ENCODE peak calls at places on chromosomes 6 and 20, in four cellular contexts. V, C, K and I are unnamed samples.

GRCh38 chr20:19260412-19261090 is 48.1 kb downstream of the SLC24A3 start:
- DNase-seq in K (no peak), C (no peak), V (peak), I (no peak)

GRCh38 chr20:33131949-33132822 is 35.8 kb upstream of the BPIFA2 start:
- DNase-seq in C (no peak), V (no peak), K (peak), I (no peak)

GRCh38 chr6:119200774-119201173 is 122.3 kb upstream of the FAM184A start:
- DNase-seq in V (no peak), C (no peak), K (no peak), I (no peak)

GRCh38 chr20:2429061-2429460 is 41.5 kb downstream of the SNRPB start:
- DNase-seq in V (no peak), K (no peak), C (no peak), I (no peak)

GRCh38 chr6:157273756-157274088 is 49.6 kb downstream of the TMEM242 start:
- DNase-seq in K (peak), C (no peak), V (peak), I (peak)

GRCh38 chr6:10271982-10272381 is 142.9 kb downstream of the TFAP2A start:
- DNase-seq in K (no peak), V (no peak), C (no peak), I (no peak)

GRCh38 chr6:160034346-160034930 is 65.6 kb downstream of the IGF2R start:
- DNase-seq in V (no peak), C (no peak), K (no peak), I (no peak)

GRCh38 chr20:3165473-3166337 is 6.0 kb upstream of the FASTKD5 start:
- DNase-seq in C (no peak), V (no peak), K (no peak), I (no peak)

GRCh38 chr6:70108230-70108629 is 194.7 kb downstream of the COL9A1 start:
- DNase-seq in C (peak), K (peak), V (peak), I (peak)

GRCh38 chr6:108442770-108443520 is 117.8 kb upstream of the FOXO3 start:
- DNase-seq in C (no peak), V (peak), K (peak), I (no peak)

GRCh38 chr20:17873410-17874270 is 95.0 kb downstream of the SNX5 start:
- DNase-seq in C (no peak), K (no peak), V (peak), I (no peak)

GRCh38 chr20:63121246-63121645 is 94.7 kb downstream of the YTHDF1 start:
- DNase-seq in V (no peak), K (no peak), C (no peak), I (no peak)

GRCh38 chr20:37880726-37881591 is 22.0 kb upstream of the VSTM2L start:
- DNase-seq in C (no peak), V (no peak), K (peak), I (peak)

GRCh38 chr6:111823831-111824607 is 49.2 kb downstream of the FYN start:
- DNase-seq in K (peak), V (peak), C (no peak), I (peak)

GRCh38 chr6:44007818-44008660 is 119.2 kb downstream of the MRPL14 start:
- DNase-seq in K (no peak), C (no peak), V (no peak), I (no peak)

GRCh38 chr6:44011350-44011925 is 115.8 kb downstream of the MRPL14 start:
- DNase-seq in K (no peak), V (no peak), C (no peak), I (no peak)

GRCh38 chr6:44010411-44011349 is 116.6 kb downstream of the MRPL14 start:
- DNase-seq in V (peak), C (no peak), K (no peak), I (no peak)

GRCh38 chr6:44008821-44009370 is 118.4 kb downstream of the MRPL14 start:
- DNase-seq in C (no peak), V (no peak), K (no peak), I (peak)

GRCh38 chr6:44009425-44010321 is 117.6 kb downstream of the MRPL14 start:
- DNase-seq in C (no peak), V (peak), K (no peak), I (no peak)
- H3K18ac ChIP-seq in C (no peak), V (peak), K (no peak), I (no peak)

GRCh38 chr6:140051521-140052455 is 677.3 kb upstream of the CITED2 start:
- DNase-seq in K (no peak), V (peak), C (no peak), I (peak)
- H3K18ac ChIP-seq in K (no peak), V (peak), C (no peak), I (no peak)

GRCh38 chr6:169296622-169297021 is 43.0 kb upstream of the THBS2 start:
- DNase-seq in V (no peak), C (no peak), K (no peak), I (no peak)
- H3K18ac ChIP-seq in V (no peak), C (no peak), K (no peak), I (no peak)

GRCh38 chr6:41733349-41733706 is 2.1 kb downstream of the TFEB start:
- DNase-seq in K (peak), C (no peak), V (peak), I (no peak)
- H3K18ac ChIP-seq in K (no peak), C (peak), V (peak), I (peak)

GRCh38 chr6:148874698-148875293 is 128.0 kb downstream of the UST start:
- DNase-seq in V (no peak), C (peak), K (peak), I (no peak)
- H3K18ac ChIP-seq in V (no peak), C (no peak), K (no peak), I (no peak)

GRCh38 chr6:139027620-139028182 is 844 bp upstream of the ABRACL start:
- DNase-seq in K (peak), V (peak), C (no peak), I (no peak)

GRCh38 chr6:139030211-139030530 is 1.6 kb downstream of the ABRACL start:
- DNase-seq in C (no peak), V (no peak), K (peak), I (no peak)

GRCh38 chr6:139028658-139029469 is at the start of gene ABRACL:
- DNase-seq in C (peak), V (peak), K (peak), I (peak)

GRCh38 chr6:139029470-139030210 is 1.1 kb downstream of the ABRACL start:
- DNase-seq in V (peak), C (peak), K (peak), I (peak)

DNA sequence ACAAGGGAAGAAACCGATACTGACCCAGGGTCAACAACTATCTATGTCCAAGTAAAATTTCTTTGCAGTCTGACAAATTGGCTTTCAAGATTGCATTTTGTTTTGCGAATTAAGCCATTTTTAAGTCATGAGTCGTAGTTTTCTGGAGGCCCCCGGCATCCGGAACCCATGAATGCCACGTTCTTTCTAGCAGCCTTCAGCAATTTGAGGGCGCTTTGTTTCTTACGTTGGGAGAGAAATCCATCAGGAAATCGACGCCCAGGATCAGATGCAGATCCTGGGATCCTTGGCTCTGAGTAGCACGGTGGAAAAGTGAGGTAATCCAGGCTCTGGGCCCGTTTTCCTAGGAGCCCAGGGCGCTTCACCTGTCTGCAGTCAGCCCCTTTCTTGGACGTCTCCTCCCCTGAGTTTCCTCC is 295 bp upstream of the ABRACL start:
- DNase-seq in K (no peak), V (no peak), C (no peak), I (no peak)
- H3K18ac ChIP-seq in K (no peak), V (peak), C (peak), I (no peak)